ENCODE peak calls at places on chromosomes 4 and X, in seven cellular contexts. E is stimulated activated CD4-positive, alpha-beta T cell treated with anti-CD3 and anti-CD28 coated beads, Interleukin-15, amount 100 ng/mL, for 24 hours; H is endothelial cell; M is glomerular endothelial cell; F is COR-L47; X is naive thymus-derived CD4-positive, alpha-beta T cell; Q is thoracic aorta. B is an unnamed sample.

GRCh38 chr4:40194602-40195161 is 2.1 kb upstream of the RHOH start:
- DNase-seq in E (peak), H (no peak), M (no peak), F (no peak), X (no peak), Q (no peak), B (no peak)

GRCh38 chrX:1584237-1585011 is 7.0 kb upstream of the AKAP17A start:
- DNase-seq in E (no peak), H (no peak), M (no peak), F (no peak), X (no peak), Q (no peak), B (no peak)

GRCh38 chr4:119748853-119749252 is 120.2 kb upstream of the PDE5A start:
- DNase-seq in E (no peak), H (no peak), M (no peak), F (no peak), X (no peak), Q (no peak), B (no peak)

GRCh38 chrX:151697537-151697936 is 2.3 kb downstream of the PRRG3 start:
- DNase-seq in E (no peak), H (no peak), M (no peak), F (no peak), X (no peak), Q (no peak), B (no peak)

GRCh38 chr4:79366422-79366821 is 40.6 kb upstream of the NAA11 start:
- DNase-seq in E (no peak), H (no peak), M (no peak), F (no peak), X (no peak), Q (no peak), B (no peak)

GRCh38 chr4:147825451-147826287 is 93.8 kb downstream of the ARHGAP10 start:
- DNase-seq in E (no peak), H (no peak), M (no peak), F (no peak), X (no peak), Q (no peak), B (peak)

GRCh38 chrX:16772460-16772859 is 13.8 kb upstream of the TXLNG start:
- DNase-seq in E (no peak), H (no peak), M (no peak), F (no peak), X (no peak), Q (no peak), B (no peak)

GRCh38 chr4:169201144-169202124 is 69.3 kb downstream of the SH3RF1 start:
- DNase-seq in E (no peak), H (no peak), M (peak), F (no peak), X (no peak), Q (no peak), B (no peak)

GRCh38 chr4:7647211-7647931 is 212.6 kb upstream of the PSAPL1 start:
- DNase-seq in E (no peak), H (no peak), M (no peak), F (no peak), X (no peak), Q (no peak), B (no peak)

GRCh38 chr4:134691915-134692314 is 490.3 kb upstream of the PABPC4L start:
- DNase-seq in E (no peak), H (no peak), M (no peak), F (no peak), X (no peak), Q (no peak), B (no peak)

GRCh38 chr4:151575646-151576045 is 166.7 kb downstream of the FHIP1A start:
- DNase-seq in E (no peak), H (no peak), M (no peak), F (no peak), X (no peak), Q (no peak), B (no peak)

GRCh38 chr4:40897557-40898203 is 147.9 kb downstream of the NSUN7 start:
- DNase-seq in E (peak), H (peak), M (peak), F (peak), X (peak), Q (no peak), B (peak)

GRCh38 chrX:132957211-132958085 is 981 bp downstream of the HS6ST2 start:
- DNase-seq in E (peak), H (peak), M (no peak), F (no peak), X (no peak), Q (no peak), B (peak)

GRCh38 chr4:7073526-7074390 is 5.9 kb upstream of the GRPEL1 start:
- DNase-seq in E (peak), H (peak), M (no peak), F (peak), X (no peak), Q (no peak), B (peak)

GRCh38 chrX:104343408-104344129 is 88.8 kb upstream of the ESX1 start:
- DNase-seq in E (peak), H (peak), M (peak), F (no peak), X (no peak), Q (no peak), B (no peak)

GRCh38 chrX:134544614-134545255 is 84.8 kb downstream of the HPRT1 start:
- DNase-seq in E (no peak), H (no peak), M (no peak), F (no peak), X (no peak), Q (no peak), B (no peak)

GRCh38 chrX:68146054-68146453 is 287.2 kb downstream of the OPHN1 start:
- DNase-seq in E (no peak), H (no peak), M (peak), F (no peak), X (no peak), Q (no peak), B (peak)

GRCh38 chr4:36308150-36308549 is 26.7 kb downstream of the DTHD1 start:
- DNase-seq in E (no peak), H (no peak), M (no peak), F (no peak), X (no peak), Q (no peak), B (no peak)

GRCh38 chr4:114250439-114250891 is 271.0 kb upstream of the ARSJ start:
- DNase-seq in E (no peak), H (no peak), M (no peak), F (no peak), X (no peak), Q (no peak), B (no peak)

GRCh38 chr4:101528526-101528925 is 181.2 kb upstream of the PPP3CA start:
- DNase-seq in E (no peak), H (no peak), M (no peak), F (no peak), X (no peak), Q (no peak), B (no peak)

B was measured in NCI-H345.